ENCODE peak calls at places on chromosomes 4 and X, in ten cellular contexts. Z is GM23248; G is GM23338; A is ovary; R is astrocyte; M is CD8-positive, alpha-beta memory T cell; X is uterus; B is fibroblast of lung; D is OCI-LY7; E is naive thymus-derived CD4-positive, alpha-beta T cell. T is an unnamed sample. For H3K4me1, the result is how much of the 10 kb centered on the place peaks cover.

GRCh38 chrX:107565916-107566602 is 62.3 kb upstream of the PRPS1 start:
- DNase-seq in Z (peak), G (peak), A (no peak), R (peak), M (no peak), X (no peak), B (no peak), D (no peak), E (no peak), T (no peak)

GRCh38 chr4:82833696-82834313 is 35.2 kb upstream of the SCD5 start:
- DNase-seq in Z (peak), G (no peak), A (no peak), R (peak), M (no peak), X (no peak), B (peak), D (no peak), E (no peak), T (no peak)

GRCh38 chrX:152904151-152905080 is 6.5 kb downstream of the ZNF185 start:
- DNase-seq in Z (peak), G (peak), A (peak), R (peak), M (peak), X (peak), B (peak), D (peak), E (no peak), T (peak)

GRCh38 chrX:123835661-123836371 is 24.0 kb upstream of the XIAP start:
- DNase-seq in Z (peak), G (no peak), A (no peak), R (peak), M (no peak), X (no peak), B (peak), D (no peak), E (no peak), T (no peak)

GRCh38 chrX:16023790-16024734 is 99.3 kb upstream of the GRPR start:
- DNase-seq in Z (peak), G (no peak), A (no peak), R (peak), M (no peak), X (no peak), B (no peak), D (no peak), E (no peak), T (no peak)

GRCh38 chr4:53800741-53801140 is 209.5 kb upstream of the LNX1 start:
- DNase-seq in Z (peak), G (no peak), A (no peak), R (no peak), M (no peak), X (no peak), B (no peak), D (no peak), E (no peak), T (no peak)

GRCh38 chrX:41127476-41128192 is 42.4 kb downstream of the USP9X start:
- DNase-seq in Z (no peak), G (no peak), A (no peak), R (no peak), M (no peak), X (no peak), B (no peak), D (peak), E (no peak), T (no peak)

GRCh38 chr4:61202100-61202637 is 2.0 kb downstream of the ADGRL3 start:
- DNase-seq in Z (no peak), G (peak), A (no peak), R (no peak), M (no peak), X (no peak), B (peak), D (no peak), E (no peak), T (peak)

GRCh38 chr4:98603683-98604573 is 54.5 kb downstream of the TSPAN5 start:
- DNase-seq in Z (peak), G (no peak), A (no peak), R (peak), M (no peak), X (no peak), B (peak), D (no peak), E (no peak), T (no peak)

GRCh38 chr4:98604723-98605122 is 53.7 kb downstream of the TSPAN5 start:
- DNase-seq in Z (peak), G (no peak), A (no peak), R (peak), M (no peak), X (no peak), B (no peak), D (no peak), E (no peak), T (no peak)

GRCh38 chr4:98602270-98602669 is 56.1 kb downstream of the TSPAN5 start:
- DNase-seq in Z (no peak), G (no peak), A (no peak), R (no peak), M (no peak), X (no peak), B (no peak), D (no peak), E (no peak), T (no peak)

GRCh38 chr4:98606879-98607278 is 51.5 kb downstream of the TSPAN5 start:
- DNase-seq in Z (no peak), G (peak), A (no peak), R (no peak), M (no peak), X (no peak), B (no peak), D (no peak), E (no peak), T (no peak)

GRCh38 chr4:98605216-98605615 is 53.2 kb downstream of the TSPAN5 start:
- DNase-seq in Z (peak), G (no peak), A (no peak), R (peak), M (no peak), X (no peak), B (no peak), D (no peak), E (no peak), T (no peak)
- H3K4me1 ChIP-seq in Z (under half), G (half or more), A (under half), R (under half), M (under half), X (under half), B (under half), D (under half), E (under half), T (under half)

DNA sequence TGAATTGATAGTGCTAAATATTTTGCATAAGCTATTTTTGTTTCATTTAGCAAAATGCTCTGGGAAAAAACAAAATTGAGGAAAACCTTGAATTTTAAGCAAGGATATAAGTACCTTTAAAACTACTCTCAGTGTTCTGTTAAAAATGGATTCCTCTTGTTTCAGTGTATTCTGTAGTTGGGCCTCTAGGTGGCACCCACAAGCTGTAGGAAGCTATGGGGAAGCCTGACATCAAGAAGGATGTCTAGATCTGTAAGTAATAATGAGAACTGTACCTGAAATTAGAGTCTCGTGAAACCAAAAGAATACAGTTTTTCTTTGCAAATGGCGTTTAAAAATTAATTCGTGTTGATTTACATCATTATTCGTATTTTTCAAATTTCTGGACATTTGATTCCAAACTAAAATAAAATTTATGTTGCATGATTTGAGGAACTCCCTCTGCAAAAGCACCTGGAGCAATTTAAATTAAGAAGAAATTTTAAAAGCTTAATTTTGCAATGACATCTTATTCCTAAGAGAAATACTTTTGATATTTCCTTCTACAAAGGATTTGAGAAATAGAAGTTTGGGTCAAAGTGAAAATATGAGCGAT is 51.2 kb downstream of the TMPRSS11E start:
- DNase-seq in Z (peak), G (peak), A (no peak), R (peak), M (no peak), X (no peak), B (peak), D (peak), E (no peak), T (peak)
- H3K27ac ChIP-seq in Z (no peak), G (no peak), A (no peak), R (no peak), M (no peak), X (no peak), B (no peak), D (no peak), E (no peak), T (no peak)

GRCh38 chrX:87140800-87141483 is 376.7 kb upstream of the KLHL4 start:
- DNase-seq in Z (no peak), G (no peak), A (no peak), R (no peak), M (no peak), X (no peak), B (no peak), D (no peak), E (no peak), T (no peak)
- H3K4me1 ChIP-seq in Z (under half), G (under half), A (under half), R (under half), M (under half), X (under half), B (under half), D (under half), E (under half), T (under half)

GRCh38 chr4:1086011-1086410 is 27.4 kb downstream of the RNF212 start:
- DNase-seq in Z (no peak), G (no peak), A (no peak), R (no peak), M (no peak), X (no peak), B (no peak), D (no peak), E (no peak), T (no peak)
- H3K27ac ChIP-seq in Z (no peak), G (no peak), A (no peak), R (no peak), M (no peak), X (no peak), B (no peak), D (no peak), E (no peak), T (no peak)

DNA sequence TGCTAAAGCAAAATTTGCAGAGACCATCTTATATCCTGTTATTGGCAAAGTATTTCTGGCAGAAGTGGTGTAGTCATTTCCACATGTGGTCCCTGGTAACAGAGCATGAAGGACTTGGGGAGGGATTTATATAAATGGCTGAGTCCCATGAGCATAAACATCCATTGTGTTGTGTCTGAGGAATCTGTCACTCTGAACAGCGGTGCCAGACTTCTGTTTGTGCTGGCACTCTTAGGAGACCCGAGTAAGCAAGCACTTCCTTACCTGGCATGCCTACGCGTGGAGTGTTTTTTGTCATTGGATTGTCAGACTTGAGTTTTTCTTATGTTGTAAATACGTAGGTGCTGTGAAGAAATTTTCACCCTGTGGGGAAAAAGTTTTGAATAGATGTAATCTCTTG is 285.9 kb downstream of the ARHGAP10 start:
- DNase-seq in Z (no peak), G (no peak), A (no peak), R (peak), M (no peak), X (no peak), B (no peak), D (no peak), E (no peak), T (no peak)
- H3K4me1 ChIP-seq in Z (under half), G (under half), A (under half), R (under half), M (under half), X (under half), B (under half), D (under half), E (under half), T (under half)